ENCODE peak calls at places on chromosomes 6 and 20, in nine cellular contexts. I is heart right ventricle; B is AG04450; Y is CD8-positive, alpha-beta T cell; V is colonic mucosa; M is pancreas; H is A673; F is cardiac muscle cell; J is A549. S is an unnamed sample.

GRCh38 chr6:31574106-31575061 is 981 bp upstream of the TNF start:
- DNase-seq in I (no peak), B (no peak), Y (no peak), V (no peak), M (no peak), H (no peak), F (no peak), J (no peak), S (no peak)

GRCh38 chr20:58227391-58228102 is 906 bp downstream of the ANKRD60 start:
- DNase-seq in I (no peak), B (no peak), Y (no peak), V (no peak), M (no peak), H (no peak), F (no peak), J (no peak), S (no peak)

GRCh38 chr20:45911486-45912343 is at the start of gene PLTP:
- DNase-seq in I (peak; percentile 82), B (no peak), Y (peak; percentile 58), V (peak; percentile 63), M (peak; percentile 70), H (peak; percentile 77), F (peak; percentile 86), J (no peak), S (peak; percentile 40)

GRCh38 chr6:79544939-79545450 is 7.8 kb upstream of the LCA5 start:
- DNase-seq in I (peak; percentile 44), B (peak; percentile 94), Y (no peak), V (peak; percentile 65), M (peak; percentile 43), H (peak; percentile 93), F (peak; percentile 99), J (peak; percentile 96), S (peak; percentile 100)

GRCh38 chr20:58683132-58683531 is 9.5 kb upstream of the NPEPL1 start:
- DNase-seq in I (no peak), B (no peak), Y (no peak), V (no peak), M (no peak), H (no peak), F (no peak), J (no peak), S (no peak)

GRCh38 chr20:50027611-50028105 is 44.9 kb downstream of the SNAI1 start:
- DNase-seq in I (peak; percentile 84), B (peak; percentile 53), Y (no peak), V (peak; percentile 30), M (peak; percentile 49), H (no peak), F (peak; percentile 94), J (peak; percentile 84), S (peak; percentile 81)

GRCh38 chr20:59082981-59083380 is 40.4 kb upstream of the PRELID3B start:
- DNase-seq in I (no peak), B (no peak), Y (no peak), V (no peak), M (no peak), H (no peak), F (no peak), J (peak; percentile 28), S (peak; percentile 16)

GRCh38 chr6:11113038-11113437 is 1.5 kb upstream of the ERVFRD-1 start:
- DNase-seq in I (no peak), B (no peak), Y (no peak), V (no peak), M (no peak), H (no peak), F (peak; percentile 29), J (no peak), S (no peak)

GRCh38 chr6:153024401-153025017 is 22.0 kb upstream of the MTRF1L start:
- DNase-seq in I (no peak), B (no peak), Y (peak; percentile 25), V (peak; percentile 42), M (peak; percentile 50), H (peak; percentile 72), F (peak; percentile 66), J (peak; percentile 47), S (peak; percentile 71)

GRCh38 chr6:157716553-157716952 is 106.5 kb upstream of the SNX9 start:
- DNase-seq in I (no peak), B (no peak), Y (no peak), V (no peak), M (no peak), H (no peak), F (no peak), J (no peak), S (no peak)

GRCh38 chr6:123829302-123829953 is 25.8 kb downstream of the NKAIN2 start:
- DNase-seq in I (no peak), B (no peak), Y (no peak), V (no peak), M (no peak), H (peak; percentile 11), F (peak; percentile 63), J (peak; percentile 0), S (peak; percentile 24)

GRCh38 chr6:148746363-148747144 is at the start of gene UST:
- DNase-seq in I (peak; percentile 78), B (peak; percentile 92), Y (peak; percentile 77), V (peak; percentile 75), M (peak; percentile 72), H (peak; percentile 90), F (peak; percentile 98), J (peak; percentile 36), S (peak; percentile 90)

GRCh38 chr20:19888269-19888669 is 128.9 kb upstream of the NAA20 start:
- DNase-seq in I (no peak), B (no peak), Y (no peak), V (peak; percentile 58), M (no peak), H (no peak), F (no peak), J (no peak), S (no peak)

GRCh38 chr20:17863577-17864292 is 104.9 kb downstream of the SNX5 start:
- DNase-seq in I (peak; percentile 48), B (no peak), Y (no peak), V (peak; percentile 94), M (peak; percentile 86), H (no peak), F (no peak), J (peak; percentile 41), S (no peak)

GRCh38 chr6:154314084-154314483 is 42.5 kb downstream of the IPCEF1 start:
- DNase-seq in I (no peak), B (no peak), Y (no peak), V (no peak), M (no peak), H (no peak), F (no peak), J (no peak), S (no peak)

GRCh38 chr6:105882071-105882803 is 203.9 kb upstream of the PRDM1 start:
- DNase-seq in I (no peak), B (peak; percentile 54), Y (no peak), V (no peak), M (no peak), H (no peak), F (no peak), J (no peak), S (no peak)

GRCh38 chr6:105875974-105876640 is 210.0 kb upstream of the PRDM1 start:
- DNase-seq in I (no peak), B (no peak), Y (no peak), V (no peak), M (no peak), H (no peak), F (no peak), J (no peak), S (no peak)

GRCh38 chr6:105881608-105882007 is 204.5 kb upstream of the PRDM1 start:
- DNase-seq in I (no peak), B (no peak), Y (no peak), V (no peak), M (no peak), H (no peak), F (no peak), J (no peak), S (no peak)

GRCh38 chr6:105879902-105880547 is 206.1 kb upstream of the PRDM1 start:
- DNase-seq in I (no peak), B (no peak), Y (no peak), V (no peak), M (no peak), H (no peak), F (no peak), J (no peak), S (no peak)

DNA sequence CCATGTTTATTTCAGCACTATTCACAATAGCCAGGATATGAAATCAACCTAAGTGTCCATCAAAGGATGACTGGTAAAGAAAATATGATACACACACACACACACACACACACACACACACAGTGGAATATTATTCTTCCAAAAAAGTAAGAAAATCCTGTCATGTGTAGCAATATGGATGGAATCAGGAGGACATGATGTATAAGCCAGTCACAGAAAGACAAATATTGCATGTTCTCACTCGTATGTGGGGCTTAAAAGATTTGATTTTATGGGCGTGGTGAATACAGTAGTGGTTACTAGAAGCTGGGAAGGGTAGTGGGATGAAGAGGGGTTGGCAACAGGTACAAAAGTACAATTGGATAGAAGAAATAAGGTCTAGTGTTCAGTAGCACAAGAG is 207.0 kb upstream of the PRDM1 start:
- DNase-seq in I (no peak), B (no peak), Y (no peak), V (no peak), M (no peak), H (no peak), F (no peak), J (no peak), S (no peak)
- H3K27ac ChIP-seq in I (no peak overlapping the region), B (no peak overlapping the region), Y (no peak overlapping the region), V (no peak overlapping the region), M (no peak overlapping the region), H (no peak overlapping the region), F (no peak overlapping the region), J (no peak overlapping the region), S (no peak overlapping the region)

GRCh38 chr6:109104512-109104911 is 9.2 kb downstream of the CEP57L1 start:
- DNase-seq in I (no peak), B (no peak), Y (no peak), V (no peak), M (no peak), H (no peak), F (no peak), J (no peak), S (no peak)
- TF ChIP-seq CTCF in I (no peak), B (no peak), Y (no peak), V (no peak), M (no peak), H (no peak), F (no peak), J (no peak), S (no peak)

DNA sequence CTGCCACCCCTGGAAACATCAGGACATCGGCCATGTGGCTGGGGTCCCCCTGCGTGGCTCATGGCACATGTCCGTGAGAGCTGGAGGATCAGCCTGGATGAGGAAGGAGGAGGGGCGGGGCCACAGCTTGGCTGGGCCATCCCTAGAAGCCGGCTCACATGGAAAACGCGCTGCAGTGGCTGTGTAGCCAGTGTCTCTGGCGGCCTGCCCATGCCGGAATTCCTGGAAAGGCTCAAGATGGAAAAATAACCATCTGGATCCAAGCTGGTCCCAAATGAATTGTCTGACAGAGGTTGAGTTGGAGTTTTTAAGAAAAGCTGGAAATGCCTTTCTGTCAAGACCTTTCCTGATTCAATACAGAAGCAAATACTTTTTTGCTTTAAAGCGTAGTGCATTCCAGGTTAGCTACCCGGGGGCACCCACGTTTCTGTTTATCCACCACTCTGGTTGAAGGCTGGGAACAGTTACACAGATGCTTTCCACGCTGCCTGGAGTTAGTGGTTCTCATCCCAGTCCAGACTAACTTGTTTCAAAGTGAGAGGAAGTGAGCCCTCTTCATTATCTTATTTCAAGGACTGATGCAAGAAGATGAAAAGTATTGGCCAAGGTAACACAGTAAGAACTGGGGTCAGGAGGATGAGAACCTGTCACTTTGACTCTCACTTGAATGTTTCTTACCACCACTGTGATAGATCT is 99.0 kb downstream of the GMPR start:
- DNase-seq in I (peak; percentile 97), B (peak; percentile 76), Y (no peak), V (peak; percentile 75), M (peak; percentile 73), H (no peak), F (peak; percentile 98), J (no peak), S (peak; percentile 54)
- H3K27ac ChIP-seq in I (peak overlapping the region; percentile 9), B (peak overlapping the region; percentile 93), Y (no peak overlapping the region), V (peak overlapping the region; percentile 45), M (no peak overlapping the region), H (no peak overlapping the region), F (no peak overlapping the region), J (peak overlapping the region; percentile 49), S (peak overlapping the region; percentile 8)

GRCh38 chr6:41071501-41071922 is 644 bp downstream of the OARD1 start:
- DNase-seq in I (peak; percentile 80), B (no peak), Y (no peak), V (no peak), M (no peak), H (no peak), F (no peak), J (no peak), S (peak; percentile 6)
- TF ChIP-seq CTCF in I (peak; percentile 41), B (no peak), Y (no peak), V (no peak), M (no peak), H (no peak), F (peak; percentile 21), J (no peak), S (peak; percentile 16)